ENCODE peak calls at places on chromosomes 11 and 22, in eight cellular contexts. B is adrenal gland, M is heart left ventricle, Y is GM12891, H is sigmoid colon, X is ovary, W is HepG2, R is tibial nerve. Z is an unnamed sample.

GRCh38 chr22:44944891-44945600 is 64.8 kb downstream of the PHF21B start:
- DNase-seq in B (no peak), M (no peak), Y (no peak), H (no peak), X (no peak), W (no peak), R (no peak), Z (no peak)

GRCh38 chr11:128726464-128727139 is 32.7 kb downstream of the FLI1 start:
- DNase-seq in B (peak), M (no peak), Y (no peak), H (no peak), X (no peak), W (no peak), R (no peak), Z (no peak)

GRCh38 chr11:111021131-111021530 is 224.4 kb upstream of the POU2AF2 start:
- DNase-seq in B (no peak), M (no peak), Y (no peak), H (no peak), X (no peak), W (no peak), R (no peak), Z (no peak)

GRCh38 chr11:65440831-65441499 is 18.4 kb downstream of the NEAT1 start:
- DNase-seq in B (no peak), M (peak), Y (no peak), H (peak), X (peak), W (no peak), R (no peak), Z (no peak)

GRCh38 chr22:33210129-33210784 is 152.1 kb upstream of the SYN3 start:
- DNase-seq in B (peak), M (no peak), Y (peak), H (no peak), X (no peak), W (peak), R (no peak), Z (peak)

GRCh38 chr11:67581469-67581868 is 2.1 kb upstream of the GSTP1 start:
- DNase-seq in B (no peak), M (no peak), Y (no peak), H (no peak), X (no peak), W (peak), R (no peak), Z (peak)

GRCh38 chr22:36010090-36010489 is 18.5 kb downstream of the RBFOX2 start:
- DNase-seq in B (no peak), M (no peak), Y (no peak), H (no peak), X (no peak), W (no peak), R (no peak), Z (peak)

GRCh38 chr11:35932641-35933571 is 11.0 kb upstream of the LDLRAD3 start:
- DNase-seq in B (no peak), M (no peak), Y (no peak), H (no peak), X (no peak), W (no peak), R (no peak), Z (no peak)

GRCh38 chr22:32245042-32245441 is 10.1 kb downstream of the SLC5A4 start:
- DNase-seq in B (no peak), M (no peak), Y (no peak), H (no peak), X (no peak), W (peak), R (no peak), Z (no peak)

GRCh38 chr11:11406652-11407051 is 53.6 kb upstream of the CSNK2A3 start:
- DNase-seq in B (no peak), M (no peak), Y (no peak), H (no peak), X (no peak), W (no peak), R (no peak), Z (no peak)

GRCh38 chr22:45163074-45163416 is 680 bp upstream of the NUP50 start:
- DNase-seq in B (peak), M (no peak), Y (peak), H (peak), X (no peak), W (no peak), R (no peak), Z (peak)

GRCh38 chr22:41030891-41031290 is 61.5 kb upstream of the EP300 start:
- DNase-seq in B (no peak), M (no peak), Y (no peak), H (no peak), X (no peak), W (no peak), R (no peak), Z (no peak)

GRCh38 chr22:46394622-46395021 is 59.1 kb downstream of the TRMU start:
- DNase-seq in B (no peak), M (no peak), Y (no peak), H (no peak), X (no peak), W (no peak), R (no peak), Z (no peak)

GRCh38 chr22:21876486-21877176 is 9.2 kb upstream of the MAPK1 start:
- DNase-seq in B (peak), M (no peak), Y (no peak), H (no peak), X (no peak), W (no peak), R (no peak), Z (no peak)

GRCh38 chr22:20175597-20175900 is 24.7 kb upstream of the CCDC188 start:
- DNase-seq in B (no peak), M (no peak), Y (no peak), H (no peak), X (no peak), W (no peak), R (no peak), Z (no peak)

GRCh38 chr22:44360686-44361381 is 48.1 kb upstream of the SHISAL1 start:
- DNase-seq in B (no peak), M (no peak), Y (no peak), H (peak), X (peak), W (no peak), R (no peak), Z (no peak)

GRCh38 chr22:29574762-29575450 is 6.0 kb downstream of the NIPSNAP1 start:
- DNase-seq in B (no peak), M (no peak), Y (no peak), H (no peak), X (no peak), W (peak), R (no peak), Z (no peak)

GRCh38 chr11:128182844-128183243 is 404.5 kb downstream of the ETS1 start:
- DNase-seq in B (no peak), M (no peak), Y (no peak), H (no peak), X (no peak), W (no peak), R (no peak), Z (no peak)

GRCh38 chr11:123833095-123833494 is 26.9 kb upstream of the OR6M1 start:
- DNase-seq in B (no peak), M (no peak), Y (no peak), H (no peak), X (no peak), W (no peak), R (no peak), Z (no peak)

GRCh38 chr11:76566811-76567210 is 103.7 kb downstream of the LRRC32 start:
- DNase-seq in B (no peak), M (no peak), Y (no peak), H (no peak), X (no peak), W (no peak), R (no peak), Z (no peak)

GRCh38 chr22:25702046-25702445 is 39.9 kb upstream of the MYO18B start:
- DNase-seq in B (no peak), M (no peak), Y (no peak), H (no peak), X (no peak), W (peak), R (no peak), Z (no peak)

GRCh38 chr22:19997561-19998231 is 18.9 kb downstream of the ARVCF start:
- DNase-seq in B (no peak), M (no peak), Y (no peak), H (no peak), X (no peak), W (no peak), R (no peak), Z (no peak)

GRCh38 chr11:9267680-9268079 is 2.5 kb upstream of the DENND5A start:
- DNase-seq in B (no peak), M (no peak), Y (no peak), H (no peak), X (no peak), W (no peak), R (no peak), Z (no peak)

DNA sequence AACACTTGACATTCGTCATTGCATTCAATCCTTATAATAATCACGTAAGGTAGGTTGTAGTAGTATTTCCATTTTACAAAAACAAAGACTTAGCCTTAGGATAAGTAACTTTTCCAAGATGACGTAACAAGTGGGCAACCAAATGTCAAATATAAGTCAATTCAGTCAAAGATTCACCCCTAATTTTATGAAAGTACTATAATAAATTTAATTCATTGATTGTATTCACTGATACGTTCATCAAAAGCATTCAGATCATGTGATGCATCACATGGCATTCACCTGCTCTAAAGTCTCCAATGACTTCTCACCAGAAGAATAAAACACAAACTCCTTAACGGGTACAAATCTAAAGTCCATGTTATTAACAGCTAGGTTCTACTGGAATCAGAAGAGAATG is 2.1 kb downstream of the KIF18A start:
- DNase-seq in B (no peak), M (no peak), Y (no peak), H (no peak), X (no peak), W (no peak), R (no peak), Z (no peak)
- TF ChIP-seq POLR2A in B (no peak), M (no peak), Y (no peak), H (no peak), X (no peak), W (no peak), R (no peak), Z (no peak)

GRCh38 chr11:34053161-34053686 is 1.7 kb downstream of the CAPRIN1 start:
- DNase-seq in B (peak), M (peak), Y (peak), H (peak), X (peak), W (peak), R (peak), Z (peak)
- TF ChIP-seq POLR2A in B (peak), M (no peak), Y (peak), H (no peak), X (no peak), W (peak), R (no peak), Z (peak)

GRCh38 chr11:63813035-63813562 is at the start of gene SPINDOC:
- DNase-seq in B (peak), M (peak), Y (peak), H (peak), X (peak), W (peak), R (peak), Z (peak)

GRCh38 chr11:63811522-63811921 is 1.7 kb upstream of the SPINDOC start:
- DNase-seq in B (no peak), M (no peak), Y (no peak), H (no peak), X (no peak), W (no peak), R (no peak), Z (no peak)

GRCh38 chr11:63816732-63817131 is 3.5 kb downstream of the SPINDOC start:
- DNase-seq in B (no peak), M (no peak), Y (no peak), H (no peak), X (no peak), W (no peak), R (no peak), Z (no peak)

GRCh38 chr11:63814383-63814736 is 1.1 kb downstream of the SPINDOC start:
- DNase-seq in B (no peak), M (no peak), Y (no peak), H (no peak), X (no peak), W (no peak), R (no peak), Z (no peak)

GRCh38 chr11:63813563-63814382 is 517 bp downstream of the SPINDOC start:
- DNase-seq in B (peak), M (peak), Y (peak), H (peak), X (peak), W (no peak), R (peak), Z (peak)
- TF ChIP-seq POLR2A in B (no peak), M (no peak), Y (no peak), H (no peak), X (no peak), W (no peak), R (no peak), Z (no peak)

GRCh38 chr11:69477111-69477510 is 4.4 kb upstream of the LINC01488 start:
- DNase-seq in B (no peak), M (no peak), Y (no peak), H (no peak), X (no peak), W (no peak), R (no peak), Z (no peak)

GRCh38 chr11:69480547-69481392 is 693 bp upstream of the LINC01488 start:
- DNase-seq in B (peak), M (peak), Y (no peak), H (no peak), X (no peak), W (peak), R (no peak), Z (peak)

GRCh38 chr11:69482322-69482721 is 859 bp downstream of the LINC01488 start:
- DNase-seq in B (no peak), M (no peak), Y (no peak), H (no peak), X (no peak), W (no peak), R (no peak), Z (no peak)

GRCh38 chr11:69481393-69481844 is at the start of gene LINC01488:
- DNase-seq in B (no peak), M (no peak), Y (no peak), H (no peak), X (no peak), W (no peak), R (no peak), Z (no peak)

DNA sequence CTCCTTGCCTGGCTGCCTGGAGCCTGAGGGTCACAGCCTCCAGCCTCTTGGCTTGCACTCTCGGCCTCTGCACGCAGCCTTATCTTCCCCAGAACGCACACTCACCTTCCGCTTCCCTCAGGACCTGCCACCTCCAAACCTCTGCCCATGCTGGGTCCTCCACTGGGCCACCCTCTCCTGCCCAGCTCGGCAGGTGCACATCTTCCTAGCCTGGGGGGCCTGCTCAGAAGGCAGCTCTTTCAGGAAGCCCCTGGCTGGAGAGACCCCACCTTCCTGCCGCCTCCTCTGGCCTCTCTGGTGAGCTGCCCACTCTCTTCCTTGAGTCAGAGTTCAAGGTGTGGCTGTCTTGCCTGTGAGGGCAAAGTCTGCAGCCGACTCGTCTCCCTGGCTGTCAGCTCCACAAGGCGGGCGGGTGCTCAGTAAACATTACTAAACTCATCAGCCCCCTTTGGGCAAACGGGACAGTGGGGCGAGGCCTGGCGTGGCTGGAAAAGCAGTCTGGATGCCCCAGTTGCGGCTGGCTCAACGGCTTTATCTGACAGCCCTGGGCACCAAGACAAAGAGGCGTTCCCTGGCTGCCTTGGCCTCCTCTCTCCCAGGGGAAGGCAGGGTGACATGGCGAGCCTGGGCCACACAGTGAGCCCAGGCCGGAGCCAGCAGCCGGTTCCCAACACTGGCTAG is 1.7 kb upstream of the LINC01488 start:
- DNase-seq in B (no peak), M (peak), Y (no peak), H (no peak), X (no peak), W (no peak), R (no peak), Z (peak)
- TF ChIP-seq POLR2A in B (no peak), M (no peak), Y (no peak), H (peak), X (no peak), W (no peak), R (no peak), Z (no peak)

GRCh38 chr11:6389921-6390717 is at the start of gene SMPD1:
- DNase-seq in B (peak), M (peak), Y (peak), H (peak), X (peak), W (peak), R (peak), Z (peak)
- TF ChIP-seq POLR2A in B (peak), M (peak), Y (peak), H (peak), X (no peak), W (peak), R (peak), Z (peak)

GRCh38 chr22:31046591-31047226 is 34.4 kb upstream of the SMTN start:
- DNase-seq in B (peak), M (peak), Y (no peak), H (peak), X (peak), W (peak), R (peak), Z (peak)

GRCh38 chr22:31045900-31046587 is 35.1 kb upstream of the SMTN start:
- DNase-seq in B (no peak), M (no peak), Y (no peak), H (peak), X (no peak), W (no peak), R (no peak), Z (no peak)

GRCh38 chr22:31040542-31041398 is 40.3 kb upstream of the SMTN start:
- DNase-seq in B (no peak), M (no peak), Y (no peak), H (peak), X (peak), W (no peak), R (no peak), Z (no peak)

GRCh38 chr22:31048570-31048969 is 32.5 kb upstream of the SMTN start:
- DNase-seq in B (no peak), M (no peak), Y (no peak), H (peak), X (no peak), W (no peak), R (no peak), Z (no peak)

GRCh38 chr22:31044262-31044861 is 36.8 kb upstream of the SMTN start:
- DNase-seq in B (peak), M (peak), Y (no peak), H (peak), X (peak), W (peak), R (peak), Z (peak)
- TF ChIP-seq POLR2A in B (no peak), M (no peak), Y (no peak), H (no peak), X (no peak), W (peak), R (no peak), Z (no peak)

DNA sequence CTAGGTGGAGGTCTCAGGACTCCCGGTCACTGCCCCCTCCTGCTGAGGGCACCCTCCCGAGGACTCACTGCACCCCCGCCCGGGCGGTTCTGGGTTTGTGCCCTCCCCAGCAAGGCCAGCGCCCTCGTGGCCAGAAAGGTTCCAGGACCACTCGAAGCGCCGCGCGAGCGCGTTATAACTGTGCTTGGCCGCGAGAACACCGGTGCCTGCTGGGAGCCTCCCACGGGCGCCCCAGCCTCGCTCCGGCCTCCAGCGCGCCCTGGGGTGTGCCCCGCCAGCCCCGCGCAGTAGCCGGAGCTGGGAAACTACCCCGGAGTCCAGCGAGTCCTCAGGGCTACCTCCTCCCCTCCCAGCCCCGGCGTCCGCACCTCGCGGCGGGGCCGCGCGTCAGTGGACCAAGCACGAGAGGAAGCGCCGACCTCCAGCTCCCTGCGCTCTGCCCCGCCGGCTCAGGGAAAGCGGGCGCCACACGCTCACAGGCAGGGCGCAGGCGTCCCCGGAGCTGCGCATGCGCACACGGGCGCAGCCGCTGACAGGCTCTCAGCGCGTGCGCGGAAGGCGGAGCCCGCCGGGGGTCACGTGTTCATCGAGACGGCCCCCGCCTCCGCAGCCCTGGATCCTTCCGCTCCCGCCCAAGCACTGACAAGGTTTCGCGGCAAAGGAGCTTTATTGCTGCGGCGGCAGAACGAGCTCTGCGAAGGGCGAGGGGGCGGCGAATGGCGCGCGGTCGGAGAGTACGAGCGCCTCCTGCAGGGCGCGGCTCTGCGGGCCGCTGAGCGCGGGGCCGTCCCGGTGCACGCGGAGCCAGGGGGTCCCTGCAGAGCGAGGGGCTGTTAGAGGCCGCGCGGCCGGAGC is at the start of gene SCO2:
- DNase-seq in B (peak), M (peak), Y (peak), H (peak), X (peak), W (peak), R (peak), Z (peak)
- TF ChIP-seq POLR2A in B (peak), M (peak), Y (peak), H (peak), X (peak), W (no peak), R (peak), Z (peak)

Z was measured in body of pancreas.